ENCODE peak calls at places on chromosomes 7 and 10, in four cellular contexts. One of them, this sample, is unnamed.

GRCh38 chr7:157522954-157523353 is 186.2 kb downstream of the DNAJB6 start:
- DNase-seq in HL-60: no peak
- DNase-seq in K562: no peak
- DNase-seq in GM12878: no peak
- DNase-seq in this sample: no peak

GRCh38 chr10:63798599-63799498 is 277.6 kb downstream of the REEP3 start:
- DNase-seq in K562: no peak
- DNase-seq in HL-60: no peak
- DNase-seq in GM12878: no peak
- DNase-seq in this sample: no peak

GRCh38 chr10:104892879-104893278 is 251.8 kb downstream of the SORCS3 start:
- DNase-seq in GM12878: no peak
- DNase-seq in HL-60: no peak
- DNase-seq in K562: no peak
- DNase-seq in this sample: no peak

GRCh38 chr7:23204241-23204640 is 22.4 kb downstream of the NUP42 start:
- DNase-seq in K562: no peak
- DNase-seq in GM12878: no peak
- DNase-seq in HL-60: no peak
- DNase-seq in this sample: no peak

GRCh38 chr10:62043493-62043938 is 142.0 kb downstream of the ARID5B start:
- DNase-seq in GM12878: no peak
- DNase-seq in HL-60: no peak
- DNase-seq in K562: no peak
- DNase-seq in this sample: no peak

GRCh38 chr7:10940748-10941358 is 32.8 kb upstream of the PHF14 start:
- DNase-seq in GM12878: no peak
- DNase-seq in K562: peak
- DNase-seq in HL-60: no peak
- DNase-seq in this sample: no peak

GRCh38 chr7:157885140-157885539 is 548.3 kb downstream of the DNAJB6 start:
- DNase-seq in GM12878: no peak
- DNase-seq in K562: no peak
- DNase-seq in HL-60: no peak
- DNase-seq in this sample: no peak

GRCh38 chr7:101197991-101198390 is 2.8 kb downstream of the MOGAT3 start:
- DNase-seq in K562: no peak
- DNase-seq in HL-60: no peak
- DNase-seq in GM12878: no peak
- DNase-seq in this sample: no peak

GRCh38 chr10:126686732-126687693 is 16.5 kb upstream of the C10orf90 start:
- DNase-seq in K562: no peak
- DNase-seq in GM12878: no peak
- DNase-seq in HL-60: no peak
- DNase-seq in this sample: no peak

GRCh38 chr7:4200546-4201094 is 481.5 kb upstream of the FOXK1 start:
- DNase-seq in HL-60: no peak
- DNase-seq in GM12878: no peak
- DNase-seq in K562: no peak
- DNase-seq in this sample: no peak

GRCh38 chr10:17851611-17852010 is 42.5 kb downstream of the MRC1 start:
- DNase-seq in GM12878: no peak
- DNase-seq in K562: no peak
- DNase-seq in HL-60: no peak
- DNase-seq in this sample: no peak

GRCh38 chr7:16801111-16801542 is 3.7 kb downstream of the AGR2 start:
- DNase-seq in K562: peak
- DNase-seq in GM12878: no peak
- DNase-seq in HL-60: no peak
- DNase-seq in this sample: peak

GRCh38 chr10:62735464-62736188 is 68.9 kb upstream of the ADO start:
- DNase-seq in HL-60: no peak
- DNase-seq in K562: peak
- DNase-seq in GM12878: peak
- DNase-seq in this sample: no peak

GRCh38 chr7:36475371-36475770 is 85.7 kb downstream of the ANLN start:
- DNase-seq in K562: no peak
- DNase-seq in GM12878: no peak
- DNase-seq in HL-60: no peak
- DNase-seq in this sample: no peak

GRCh38 chr10:108036298-108036697 is 871.8 kb upstream of the SORCS1 start:
- DNase-seq in GM12878: no peak
- DNase-seq in K562: no peak
- DNase-seq in HL-60: no peak
- DNase-seq in this sample: no peak

GRCh38 chr7:150990416-150991186 is at the start of gene NOS3:
- DNase-seq in K562: no peak
- DNase-seq in GM12878: no peak
- DNase-seq in HL-60: no peak
- DNase-seq in this sample: no peak

GRCh38 chr7:150400779-150401423 is 21.8 kb downstream of the ZNF775 start:
- DNase-seq in HL-60: no peak
- DNase-seq in K562: no peak
- DNase-seq in GM12878: no peak
- DNase-seq in this sample: no peak

GRCh38 chr10:78372806-78373205 is 339.1 kb downstream of the RPS24 start:
- DNase-seq in K562: no peak
- DNase-seq in HL-60: no peak
- DNase-seq in GM12878: no peak
- DNase-seq in this sample: no peak

GRCh38 chr7:144842377-144842851 is 6.6 kb upstream of the TPK1 start:
- DNase-seq in HL-60: no peak
- DNase-seq in GM12878: no peak
- DNase-seq in K562: no peak
- DNase-seq in this sample: no peak

GRCh38 chr7:111086532-111086931 is 4.4 kb upstream of the LRRN3 start:
- DNase-seq in K562: no peak
- DNase-seq in HL-60: no peak
- DNase-seq in GM12878: no peak
- DNase-seq in this sample: no peak

GRCh38 chr10:124403548-124403947 is 15.2 kb downstream of the OAT start:
- DNase-seq in HL-60: no peak
- DNase-seq in K562: peak
- DNase-seq in GM12878: peak
- DNase-seq in this sample: peak

GRCh38 chr10:43377393-43377883 is 6.0 kb downstream of the FXYD4 start:
- DNase-seq in HL-60: no peak
- DNase-seq in K562: peak
- DNase-seq in GM12878: no peak
- DNase-seq in this sample: no peak

GRCh38 chr10:71234970-71235681 is 22.8 kb downstream of the UNC5B start:
- DNase-seq in HL-60: no peak
- DNase-seq in K562: peak
- DNase-seq in GM12878: no peak
- DNase-seq in this sample: no peak

GRCh38 chr7:42192851-42193456 is 44.1 kb downstream of the GLI3 start:
- DNase-seq in K562: no peak
- DNase-seq in GM12878: no peak
- DNase-seq in HL-60: no peak
- DNase-seq in this sample: no peak

GRCh38 chr7:66952343-66953043 is 31.5 kb downstream of the TMEM248 start:
- DNase-seq in HL-60: no peak
- DNase-seq in K562: no peak
- DNase-seq in GM12878: no peak
- DNase-seq in this sample: no peak
- TF ChIP-seq SPI1 in HL-60: no peak
- TF ChIP-seq SPI1 in K562: no peak
- TF ChIP-seq SPI1 in GM12878: no peak
- TF ChIP-seq SPI1 in this sample: no peak

GRCh38 chr7:129779602-129780256 is 168.2 kb downstream of the NRF1 start:
- DNase-seq in K562: peak
- DNase-seq in HL-60: no peak
- DNase-seq in GM12878: no peak
- DNase-seq in this sample: peak

GRCh38 chr7:129781128-129781855 is 169.8 kb downstream of the NRF1 start:
- DNase-seq in GM12878: no peak
- DNase-seq in K562: no peak
- DNase-seq in HL-60: no peak
- DNase-seq in this sample: no peak

GRCh38 chr7:129781856-129782256 is 170.3 kb downstream of the NRF1 start:
- DNase-seq in K562: no peak
- DNase-seq in HL-60: no peak
- DNase-seq in GM12878: no peak
- DNase-seq in this sample: no peak

GRCh38 chr7:129778770-129779601 is 167.5 kb downstream of the NRF1 start:
- DNase-seq in K562: peak
- DNase-seq in GM12878: no peak
- DNase-seq in HL-60: no peak
- DNase-seq in this sample: no peak

GRCh38 chr7:129780257-129781127 is 169.0 kb downstream of the NRF1 start:
- DNase-seq in K562: peak
- DNase-seq in GM12878: no peak
- DNase-seq in HL-60: peak
- DNase-seq in this sample: peak
- TF ChIP-seq POLR2AphosphoS5 in K562: no peak
- TF ChIP-seq POLR2AphosphoS5 in GM12878: no peak
- TF ChIP-seq POLR2AphosphoS5 in HL-60: no peak
- TF ChIP-seq POLR2AphosphoS5 in this sample: no peak

GRCh38 chr7:99505324-99505662 is 831 bp downstream of the ZKSCAN5 start:
- DNase-seq in K562: no peak
- DNase-seq in GM12878: no peak
- DNase-seq in HL-60: no peak
- DNase-seq in this sample: no peak
- TF ChIP-seq SPI1 in K562: no peak
- TF ChIP-seq SPI1 in GM12878: no peak
- TF ChIP-seq SPI1 in HL-60: no peak
- TF ChIP-seq SPI1 in this sample: no peak

GRCh38 chr10:86823565-86823964 is 67.1 kb downstream of the BMPR1A start:
- DNase-seq in GM12878: no peak
- DNase-seq in HL-60: no peak
- DNase-seq in K562: no peak
- DNase-seq in this sample: no peak
- TF ChIP-seq POLR2AphosphoS5 in GM12878: no peak
- TF ChIP-seq POLR2AphosphoS5 in HL-60: no peak
- TF ChIP-seq POLR2AphosphoS5 in K562: no peak
- TF ChIP-seq POLR2AphosphoS5 in this sample: no peak

GRCh38 chr10:32103721-32104120 is 47.5 kb upstream of the KIF5B start:
- DNase-seq in K562: no peak
- DNase-seq in HL-60: no peak
- DNase-seq in GM12878: no peak
- DNase-seq in this sample: no peak
- TF ChIP-seq SPI1 in K562: no peak
- TF ChIP-seq SPI1 in HL-60: no peak
- TF ChIP-seq SPI1 in GM12878: no peak
- TF ChIP-seq SPI1 in this sample: no peak

GRCh38 chr7:112162161-112163020 is 43.8 kb downstream of the DOCK4 start:
- DNase-seq in GM12878: no peak
- DNase-seq in HL-60: no peak
- DNase-seq in K562: no peak
- DNase-seq in this sample: no peak
- TF ChIP-seq POLR2AphosphoS5 in GM12878: no peak
- TF ChIP-seq POLR2AphosphoS5 in HL-60: no peak
- TF ChIP-seq POLR2AphosphoS5 in K562: no peak
- TF ChIP-seq POLR2AphosphoS5 in this sample: no peak

GRCh38 chr10:37854606-37855005 is 2.8 kb downstream of the ZNF248 start:
- DNase-seq in K562: no peak
- DNase-seq in HL-60: no peak
- DNase-seq in GM12878: no peak
- DNase-seq in this sample: no peak
- TF ChIP-seq SPI1 in K562: no peak
- TF ChIP-seq SPI1 in HL-60: no peak
- TF ChIP-seq SPI1 in GM12878: no peak
- TF ChIP-seq SPI1 in this sample: no peak

GRCh38 chr10:6112893-6113292 is 24.1 kb downstream of the RBM17 start:
- DNase-seq in GM12878: no peak
- DNase-seq in K562: no peak
- DNase-seq in HL-60: no peak
- DNase-seq in this sample: no peak

GRCh38 chr10:6110136-6110535 is 21.3 kb downstream of the RBM17 start:
- DNase-seq in HL-60: no peak
- DNase-seq in K562: no peak
- DNase-seq in GM12878: no peak
- DNase-seq in this sample: no peak

GRCh38 chr10:6108072-6108471 is 19.2 kb downstream of the RBM17 start:
- DNase-seq in K562: no peak
- DNase-seq in GM12878: no peak
- DNase-seq in HL-60: no peak
- DNase-seq in this sample: no peak

GRCh38 chr10:6109444-6109775 is 20.6 kb downstream of the RBM17 start:
- DNase-seq in HL-60: no peak
- DNase-seq in GM12878: no peak
- DNase-seq in K562: no peak
- DNase-seq in this sample: no peak

DNA sequence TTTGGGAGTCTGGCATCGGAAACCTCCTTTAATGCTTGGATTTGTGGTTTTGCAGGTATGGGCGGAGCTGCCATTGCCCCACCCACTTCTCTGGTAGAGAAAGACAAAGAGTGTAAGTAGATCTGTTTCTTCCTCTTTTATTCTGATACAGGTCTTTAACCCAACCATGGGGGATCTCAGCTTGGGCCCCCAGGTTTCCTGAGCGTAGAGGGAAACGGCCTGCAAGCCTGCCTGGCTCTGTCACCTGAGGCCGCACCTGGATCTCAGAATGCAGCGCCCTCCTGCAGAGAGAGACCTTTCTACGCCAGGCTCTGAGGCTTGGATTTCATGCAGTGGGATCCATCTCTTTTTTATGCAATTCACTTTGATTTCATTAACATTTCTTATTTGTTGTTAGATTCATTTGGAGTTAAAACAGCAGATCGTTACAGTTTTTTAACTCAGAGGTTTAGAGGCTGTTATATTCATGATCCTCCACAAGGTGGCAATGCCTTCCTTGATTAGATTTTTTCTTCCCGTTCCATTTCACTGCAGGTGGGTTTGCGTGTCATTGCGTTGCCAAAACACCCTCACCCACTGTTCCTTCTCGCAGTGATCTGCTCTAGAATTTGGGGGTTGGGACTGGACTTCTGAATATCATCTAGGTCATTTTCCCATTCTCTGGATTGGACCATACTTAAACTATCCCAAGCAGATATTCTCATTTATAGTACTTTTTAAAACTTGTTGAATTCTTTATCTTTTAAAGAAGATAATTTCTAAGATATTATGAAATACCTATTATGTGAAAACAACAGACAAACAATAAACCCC is 20.0 kb downstream of the RBM17 start:
- DNase-seq in HL-60: no peak
- DNase-seq in GM12878: no peak
- DNase-seq in K562: peak
- DNase-seq in this sample: no peak
- TF ChIP-seq POLR2AphosphoS5 in HL-60: no peak
- TF ChIP-seq POLR2AphosphoS5 in GM12878: no peak
- TF ChIP-seq POLR2AphosphoS5 in K562: no peak
- TF ChIP-seq POLR2AphosphoS5 in this sample: no peak

This sample was measured in GM12891.